ENCODE peak calls at places on chromosomes 5 and 9, in four cellular contexts. Y is K562, Z is GM12878, S is A549. H is an unnamed sample.

GRCh38 chr9:99030082-99030481 is 74.8 kb upstream of the TGFBR1 start:
- DNase-seq in Y (no peak), Z (no peak), S (no peak), H (no peak)

GRCh38 chr5:9905661-9906060 is 275.5 kb upstream of the TAS2R1 start:
- DNase-seq in Y (no peak), Z (no peak), S (no peak), H (no peak)

GRCh38 chr9:973295-973842 is 3.1 kb upstream of the DMRT3 start:
- DNase-seq in Y (no peak), Z (no peak), S (no peak), H (no peak)

GRCh38 chr9:105993921-105994715 is 299.8 kb downstream of the TMEM38B start:
- DNase-seq in Y (no peak), Z (no peak), S (no peak), H (no peak)

GRCh38 chr5:132310141-132310834 is 16.1 kb downstream of the SLC22A4 start:
- DNase-seq in Y (no peak), Z (no peak), S (no peak), H (no peak)

GRCh38 chr5:80140496-80140895 is 105.3 kb downstream of the THBS4 start:
- DNase-seq in Y (no peak), Z (no peak), S (no peak), H (no peak)

GRCh38 chr5:68484307-68485068 is 268.9 kb downstream of the PIK3R1 start:
- DNase-seq in Y (no peak), Z (no peak), S (no peak), H (no peak)

GRCh38 chr9:12224449-12224848 is 468.7 kb upstream of the TYRP1 start:
- DNase-seq in Y (no peak), Z (no peak), S (no peak), H (no peak)

GRCh38 chr9:27276182-27277030 is 20.5 kb downstream of the EQTN start:
- DNase-seq in Y (peak; percentile 19), Z (no peak), S (peak; percentile 34), H (peak; percentile 45)

GRCh38 chr5:135163391-135163790 is 129.4 kb upstream of the PITX1 start:
- DNase-seq in Y (no peak), Z (no peak), S (no peak), H (no peak)

GRCh38 chr9:136690104-136690840 is 3.0 kb upstream of the AGPAT2 start:
- DNase-seq in Y (no peak), Z (no peak), S (no peak), H (no peak)

GRCh38 chr9:20950707-20951106 is 80.7 kb downstream of the HACD4 start:
- DNase-seq in Y (no peak), Z (no peak), S (no peak), H (no peak)

GRCh38 chr5:8376478-8376877 is 507.5 kb downstream of the MTRR start:
- DNase-seq in Y (no peak), Z (no peak), S (no peak), H (no peak)

GRCh38 chr9:115733736-115734135 is 419.9 kb upstream of the PAPPA start:
- DNase-seq in Y (no peak), Z (no peak), S (no peak), H (no peak)

GRCh38 chr5:141478321-141478945 is 2.7 kb downstream of the PCDHGC3 start:
- DNase-seq in Y (no peak), Z (no peak), S (no peak), H (no peak)

GRCh38 chr5:147479949-147480348 is 29.9 kb downstream of the DPYSL3 start:
- DNase-seq in Y (no peak), Z (no peak), S (no peak), H (no peak)

GRCh38 chr5:55982957-55983381 is 11.8 kb downstream of the IL6ST start:
- DNase-seq in Y (no peak), Z (no peak), S (no peak), H (no peak)

GRCh38 chr5:52799358-52799982 is 11.8 kb downstream of the ITGA1 start:
- DNase-seq in Y (no peak), Z (no peak), S (no peak), H (peak; percentile 72)

GRCh38 chr5:169956756-169957155 is 23.5 kb downstream of the INSYN2B start:
- DNase-seq in Y (no peak), Z (no peak), S (no peak), H (peak; percentile 3)
- TF ChIP-seq ESRRA in Y (no peak), Z (no peak), S (no peak), H (no peak)

GRCh38 chr5:5605170-5605764 is 182.8 kb downstream of the ICE1 start:
- DNase-seq in Y (no peak), Z (no peak), S (no peak), H (no peak)
- TF ChIP-seq EP300 in Y (no peak), Z (no peak), S (no peak), H (no peak)

DNA sequence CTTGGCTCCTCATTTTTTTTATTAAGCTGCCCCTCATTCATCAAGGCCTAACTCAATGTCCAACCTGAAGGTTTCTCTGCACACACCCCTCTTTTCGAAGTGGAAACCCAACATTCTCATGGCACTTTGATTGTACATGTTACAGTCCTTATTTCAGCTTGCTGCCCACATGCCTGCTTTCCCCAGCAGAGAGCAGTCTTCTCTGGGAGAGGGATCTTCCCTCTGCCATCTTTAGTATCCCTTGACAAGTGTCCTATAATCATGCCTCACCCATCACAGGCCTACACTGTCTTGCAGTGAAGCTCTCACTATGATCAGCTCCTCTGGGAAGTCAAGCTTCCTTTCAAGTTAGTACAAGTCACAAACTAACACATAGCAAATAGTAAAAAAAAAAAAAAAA is 175.1 kb downstream of the ACER2 start:
- DNase-seq in Y (no peak), Z (no peak), S (no peak), H (no peak)
- TF ChIP-seq ESRRA in Y (no peak), Z (no peak), S (no peak), H (no peak)

GRCh38 chr5:173486355-173486754 is 130.1 kb downstream of the BOD1 start:
- DNase-seq in Y (no peak), Z (no peak), S (no peak), H (no peak)
- TF ChIP-seq EP300 in Y (no peak), Z (no peak), S (no peak), H (no peak)

GRCh38 chr9:109934499-109935214 is 154.7 kb downstream of the PALM2AKAP2 start:
- DNase-seq in Y (no peak), Z (no peak), S (no peak), H (no peak)
- TF ChIP-seq ESRRA in Y (no peak), Z (no peak), S (no peak), H (no peak)

GRCh38 chr9:18568969-18569368 is 95.0 kb downstream of the ADAMTSL1 start:
- DNase-seq in Y (no peak), Z (no peak), S (no peak), H (no peak)
- TF ChIP-seq EP300 in Y (no peak), Z (no peak), S (no peak), H (no peak)

DNA sequence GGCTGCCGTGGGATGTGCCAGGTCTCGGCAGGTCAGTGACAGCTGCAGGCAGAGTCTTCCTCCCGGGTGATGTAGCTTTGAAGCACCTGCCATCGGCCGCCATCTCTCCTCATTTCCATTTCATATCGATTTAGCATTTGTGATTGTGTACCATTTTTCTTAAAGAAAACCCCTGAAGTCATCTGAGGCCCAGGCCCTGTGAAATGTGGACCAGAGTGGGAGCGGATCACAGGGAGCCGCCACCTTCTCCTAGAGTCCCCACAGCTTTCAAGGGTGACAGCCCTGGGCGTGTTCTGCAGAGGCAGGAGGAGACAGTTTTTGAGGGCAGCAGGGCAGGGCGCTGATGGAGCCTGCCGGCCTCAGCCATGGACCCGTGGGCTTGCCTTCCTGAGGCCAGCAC is 25.9 kb upstream of the LPCAT1 start:
- DNase-seq in Y (no peak), Z (no peak), S (no peak), H (no peak)
- TF ChIP-seq ESRRA in Y (no peak), Z (no peak), S (no peak), H (no peak)

DNA sequence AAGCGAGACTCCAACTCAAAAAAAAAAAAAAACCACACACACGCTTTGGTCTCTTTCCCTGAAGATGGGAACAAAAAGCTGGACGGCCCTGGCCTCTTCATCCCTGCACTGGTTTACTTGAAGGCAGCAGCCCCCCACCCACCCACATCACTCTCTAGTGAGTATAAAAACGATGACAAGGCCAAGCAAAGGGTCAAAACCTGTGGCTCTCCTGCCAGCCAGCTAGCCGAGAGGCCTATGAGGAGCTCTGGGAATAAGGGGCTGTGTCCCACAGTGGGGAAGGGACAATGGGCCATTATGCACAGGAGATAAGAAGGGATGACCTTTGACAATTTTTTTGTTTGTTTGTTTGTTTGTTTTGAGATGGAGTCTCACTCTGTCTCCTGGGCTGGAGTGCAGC is 13.1 kb downstream of the QRFP start:
- DNase-seq in Y (no peak), Z (no peak), S (no peak), H (no peak)
- TF ChIP-seq EP300 in Y (no peak), Z (no peak), S (no peak), H (no peak)

H was measured in HepG2.